ENCODE peak calls at places on chromosomes 1 and 21, in four cellular contexts. One of them, this sample, is unnamed.
A peak's percentile ranks its signal among the peaks of the same experiment; 100 is the strongest.

GRCh38 chr1:57300186-57300585 is 123.7 kb downstream of the DAB1 start:
- DNase-seq in epithelial cell of prostate: no peak
- DNase-seq in lung: no peak
- DNase-seq in uterus: no peak
- DNase-seq in this sample: no peak

GRCh38 chr1:153699116-153699515 is 20.6 kb downstream of the NPR1 start:
- DNase-seq in lung: no peak
- DNase-seq in epithelial cell of prostate: no peak
- DNase-seq in uterus: no peak
- DNase-seq in this sample: no peak

GRCh38 chr21:39020751-39021474 is 162.3 kb downstream of the PSMG1 start:
- DNase-seq in lung: peak; percentile 49
- DNase-seq in epithelial cell of prostate: no peak
- DNase-seq in uterus: no peak
- DNase-seq in this sample: peak; percentile 31

GRCh38 chr1:159974350-159974965 is 20.4 kb upstream of the SLAMF9 start:
- DNase-seq in epithelial cell of prostate: no peak
- DNase-seq in uterus: no peak
- DNase-seq in lung: no peak
- DNase-seq in this sample: no peak

GRCh38 chr1:63918395-63918945 is 144.7 kb downstream of the ROR1 start:
- DNase-seq in lung: no peak
- DNase-seq in epithelial cell of prostate: no peak
- DNase-seq in uterus: no peak
- DNase-seq in this sample: no peak

GRCh38 chr1:244653439-244654283 is 735 bp downstream of the DESI2 start:
- DNase-seq in uterus: no peak
- DNase-seq in epithelial cell of prostate: no peak
- DNase-seq in lung: no peak
- DNase-seq in this sample: no peak

GRCh38 chr1:209641216-209642181 is 10.7 kb downstream of the LAMB3 start:
- DNase-seq in epithelial cell of prostate: no peak
- DNase-seq in lung: peak; percentile 67
- DNase-seq in uterus: peak; percentile 84
- DNase-seq in this sample: peak; percentile 70

GRCh38 chr1:225926551-225927113 is 2.6 kb upstream of the PYCR2 start:
- DNase-seq in uterus: no peak
- DNase-seq in epithelial cell of prostate: no peak
- DNase-seq in lung: no peak
- DNase-seq in this sample: no peak

GRCh38 chr1:54604572-54605370 is 18.6 kb downstream of the FAM151A start:
- DNase-seq in epithelial cell of prostate: peak; percentile 27
- DNase-seq in uterus: no peak
- DNase-seq in lung: no peak
- DNase-seq in this sample: no peak

GRCh38 chr1:2966940-2967725 is 54.1 kb upstream of the ACTRT2 start:
- DNase-seq in uterus: no peak
- DNase-seq in epithelial cell of prostate: no peak
- DNase-seq in lung: no peak
- DNase-seq in this sample: peak; percentile 31

GRCh38 chr1:192867180-192867579 is 58.3 kb downstream of the RGS2 start:
- DNase-seq in uterus: no peak
- DNase-seq in lung: no peak
- DNase-seq in epithelial cell of prostate: no peak
- DNase-seq in this sample: no peak

GRCh38 chr21:42649122-42650032 is 4.0 kb upstream of the PDE9A start:
- DNase-seq in uterus: no peak
- DNase-seq in epithelial cell of prostate: no peak
- DNase-seq in lung: no peak
- DNase-seq in this sample: no peak

GRCh38 chr1:185338719-185339622 is 21.9 kb upstream of the IVNS1ABP start:
- DNase-seq in uterus: no peak
- DNase-seq in lung: peak; percentile 45
- DNase-seq in epithelial cell of prostate: no peak
- DNase-seq in this sample: peak; percentile 23

GRCh38 chr1:110606784-110607662 is 865 bp upstream of the KCNA2 start:
- DNase-seq in epithelial cell of prostate: no peak
- DNase-seq in lung: no peak
- DNase-seq in uterus: no peak
- DNase-seq in this sample: no peak

GRCh38 chr1:155131285-155131684 is 3.6 kb downstream of the EFNA1 start:
- DNase-seq in uterus: no peak
- DNase-seq in lung: no peak
- DNase-seq in epithelial cell of prostate: no peak
- DNase-seq in this sample: peak; percentile 85

GRCh38 chr1:201061049-201061448 is 37.5 kb upstream of the KIF21B start:
- DNase-seq in lung: no peak
- DNase-seq in uterus: no peak
- DNase-seq in epithelial cell of prostate: no peak
- DNase-seq in this sample: peak; percentile 42

GRCh38 chr1:214317300-214317699 is 36.3 kb downstream of the SMYD2 start:
- DNase-seq in lung: no peak
- DNase-seq in uterus: no peak
- DNase-seq in epithelial cell of prostate: no peak
- DNase-seq in this sample: no peak

GRCh38 chr21:31476551-31477120 is 132.6 kb upstream of the TIAM1 start:
- DNase-seq in uterus: no peak
- DNase-seq in epithelial cell of prostate: no peak
- DNase-seq in lung: no peak
- DNase-seq in this sample: no peak

GRCh38 chr1:61086245-61086644 is 3.9 kb downstream of the NFIA start:
- DNase-seq in epithelial cell of prostate: no peak
- DNase-seq in uterus: no peak
- DNase-seq in lung: no peak
- DNase-seq in this sample: no peak

GRCh38 chr1:104630567-104630966 is 880.9 kb downstream of the AMY1C start:
- DNase-seq in epithelial cell of prostate: no peak
- DNase-seq in uterus: no peak
- DNase-seq in lung: no peak
- DNase-seq in this sample: no peak

GRCh38 chr1:230105754-230106625 is 39.0 kb downstream of the GALNT2 start:
- DNase-seq in lung: peak; percentile 49
- DNase-seq in uterus: no peak
- DNase-seq in epithelial cell of prostate: peak; percentile 48
- DNase-seq in this sample: peak; percentile 73

GRCh38 chr1:26530898-26531598 is 1.5 kb downstream of the RPS6KA1 start:
- DNase-seq in lung: peak; percentile 89
- DNase-seq in epithelial cell of prostate: peak; percentile 55
- DNase-seq in uterus: no peak
- DNase-seq in this sample: peak; percentile 77

GRCh38 chr1:51512611-51513010 is 6.5 kb downstream of the EPS15 start:
- DNase-seq in lung: no peak
- DNase-seq in epithelial cell of prostate: no peak
- DNase-seq in uterus: no peak
- DNase-seq in this sample: no peak

GRCh38 chr1:237084399-237085077 is 42.6 kb downstream of the RYR2 start:
- DNase-seq in lung: no peak
- DNase-seq in uterus: no peak
- DNase-seq in epithelial cell of prostate: no peak
- DNase-seq in this sample: no peak

GRCh38 chr1:193846881-193847280 is 660.5 kb upstream of the B3GALT2 start:
- DNase-seq in uterus: no peak
- DNase-seq in lung: no peak
- DNase-seq in epithelial cell of prostate: no peak
- DNase-seq in this sample: no peak

GRCh38 chr1:172855841-172856382 is 194.8 kb downstream of the TNFSF18 start:
- DNase-seq in epithelial cell of prostate: no peak
- DNase-seq in uterus: no peak
- DNase-seq in lung: no peak
- DNase-seq in this sample: no peak

GRCh38 chr1:81802601-81803422 is 2.1 kb downstream of the ADGRL2 start:
- DNase-seq in lung: peak; percentile 48
- DNase-seq in epithelial cell of prostate: no peak
- DNase-seq in uterus: peak; percentile 61
- DNase-seq in this sample: peak; percentile 71

GRCh38 chr1:81805537-81806431 is 5.0 kb downstream of the ADGRL2 start:
- DNase-seq in epithelial cell of prostate: no peak
- DNase-seq in uterus: no peak
- DNase-seq in lung: no peak
- DNase-seq in this sample: no peak

GRCh38 chr1:81804320-81804719 is 3.6 kb downstream of the ADGRL2 start:
- DNase-seq in lung: no peak
- DNase-seq in uterus: no peak
- DNase-seq in epithelial cell of prostate: no peak
- DNase-seq in this sample: no peak

GRCh38 chr1:81801834-81802531 is 1.2 kb downstream of the ADGRL2 start:
- DNase-seq in lung: peak; percentile 30
- DNase-seq in epithelial cell of prostate: no peak
- DNase-seq in uterus: peak; percentile 34
- DNase-seq in this sample: peak; percentile 54

DNA sequence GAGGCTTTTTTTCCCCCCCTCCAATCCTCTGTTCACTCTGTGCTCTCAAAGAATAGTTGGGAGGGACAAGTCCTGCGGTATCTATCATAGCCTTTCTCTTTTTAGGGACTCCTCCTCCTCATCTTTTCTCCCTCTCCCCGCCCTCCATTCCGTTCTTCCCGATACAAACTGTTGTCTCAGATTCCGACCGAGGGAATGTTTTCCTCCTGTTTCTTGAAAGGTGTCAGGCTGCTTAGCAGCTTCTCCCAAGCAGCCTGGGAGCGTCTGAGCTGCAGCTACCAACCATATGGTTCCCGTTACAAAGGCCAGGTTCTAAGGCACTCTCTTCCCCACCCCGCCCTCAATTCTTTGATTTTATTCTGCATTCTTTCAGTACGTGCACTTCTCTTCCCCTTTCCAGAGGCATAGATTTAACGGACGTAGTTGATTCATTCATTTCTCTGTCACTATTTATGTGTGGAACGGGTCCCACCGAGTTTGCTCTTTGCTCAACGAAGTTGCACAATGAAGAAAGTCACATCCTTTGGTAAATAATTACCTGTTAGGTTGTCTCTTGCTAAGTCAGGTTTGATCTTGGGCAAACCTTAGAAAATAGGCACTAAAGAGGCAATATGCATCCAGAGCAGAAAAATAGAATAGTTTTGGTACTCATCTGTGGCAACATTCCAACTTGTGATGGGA is 2.8 kb downstream of the ADGRL2 start:
- DNase-seq in epithelial cell of prostate: no peak
- DNase-seq in lung: no peak
- DNase-seq in uterus: no peak
- DNase-seq in this sample: peak; percentile 25
- H3K27ac ChIP-seq in epithelial cell of prostate: peak overlapping the region; percentile 79
- H3K27ac ChIP-seq in lung: peak overlapping the region; percentile 95
- H3K27ac ChIP-seq in uterus: peak overlapping the region; percentile 81
- H3K27ac ChIP-seq in this sample: peak overlapping the region; percentile 93

GRCh38 chr1:96536576-96536975 is 185.0 kb upstream of the PTBP2 start:
- DNase-seq in uterus: no peak
- DNase-seq in lung: no peak
- DNase-seq in epithelial cell of prostate: no peak
- DNase-seq in this sample: no peak

GRCh38 chr1:96538001-96538649 is 183.5 kb upstream of the PTBP2 start:
- DNase-seq in uterus: peak; percentile 17
- DNase-seq in epithelial cell of prostate: no peak
- DNase-seq in lung: peak; percentile 41
- DNase-seq in this sample: no peak

GRCh38 chr1:96533820-96534219 is 187.8 kb upstream of the PTBP2 start:
- DNase-seq in uterus: no peak
- DNase-seq in epithelial cell of prostate: no peak
- DNase-seq in lung: no peak
- DNase-seq in this sample: no peak

GRCh38 chr1:96541491-96541890 is 180.1 kb upstream of the PTBP2 start:
- DNase-seq in uterus: no peak
- DNase-seq in lung: no peak
- DNase-seq in epithelial cell of prostate: no peak
- DNase-seq in this sample: no peak

DNA sequence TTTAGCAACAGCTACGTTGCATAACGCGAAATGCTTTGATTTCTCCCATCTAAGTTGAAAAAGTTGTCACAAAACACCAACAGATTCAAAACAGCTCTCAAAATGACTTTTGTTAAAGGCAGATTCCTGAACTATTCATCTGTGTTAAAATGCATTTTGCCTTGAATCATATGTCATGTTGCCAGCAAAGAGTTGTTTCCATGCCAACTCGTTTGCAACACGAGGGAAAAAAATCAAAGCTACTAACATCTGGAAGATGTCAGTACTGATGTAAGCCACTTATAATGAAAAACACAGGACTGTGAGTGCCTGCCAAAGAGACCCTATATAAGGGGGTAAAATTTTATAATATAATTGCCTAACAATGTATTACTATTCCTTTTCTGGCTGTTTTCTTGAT is 182.7 kb upstream of the PTBP2 start:
- DNase-seq in lung: peak; percentile 45
- DNase-seq in epithelial cell of prostate: no peak
- DNase-seq in uterus: peak; percentile 59
- DNase-seq in this sample: peak; percentile 35
- H3K27ac ChIP-seq in lung: peak overlapping the region; percentile 70
- H3K27ac ChIP-seq in epithelial cell of prostate: no peak overlapping the region
- H3K27ac ChIP-seq in uterus: peak overlapping the region; percentile 77
- H3K27ac ChIP-seq in this sample: no peak overlapping the region

DNA sequence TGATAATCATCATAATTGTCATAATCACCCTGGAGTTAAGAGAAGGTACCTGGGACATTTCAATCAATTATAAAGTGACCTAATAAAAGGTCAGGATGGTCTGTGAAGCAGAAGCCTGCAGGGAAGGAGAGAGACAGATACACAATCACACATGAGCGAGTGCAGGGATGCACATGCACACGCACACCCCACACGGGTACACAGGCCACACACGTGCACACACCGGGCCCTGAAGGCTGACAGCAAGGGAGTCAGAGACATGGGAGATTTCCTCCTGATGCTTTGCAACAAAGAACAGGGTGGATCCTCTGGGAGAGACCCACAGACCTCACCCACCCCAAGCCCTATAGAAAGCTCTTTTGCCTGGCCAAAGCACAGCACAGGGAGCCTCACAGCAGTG is 82.3 kb upstream of the ZC3H12A start:
- DNase-seq in uterus: no peak
- DNase-seq in epithelial cell of prostate: no peak
- DNase-seq in lung: no peak
- DNase-seq in this sample: no peak
- H3K27ac ChIP-seq in uterus: no peak overlapping the region
- H3K27ac ChIP-seq in epithelial cell of prostate: no peak overlapping the region
- H3K27ac ChIP-seq in lung: no peak overlapping the region
- H3K27ac ChIP-seq in this sample: no peak overlapping the region

GRCh38 chr1:205072881-205073280 is 11.4 kb downstream of the TMEM81 start:
- DNase-seq in uterus: no peak
- DNase-seq in lung: no peak
- DNase-seq in epithelial cell of prostate: peak; percentile 27
- DNase-seq in this sample: no peak

GRCh38 chr1:205072286-205072685 is 12.0 kb downstream of the TMEM81 start:
- DNase-seq in epithelial cell of prostate: no peak
- DNase-seq in uterus: no peak
- DNase-seq in lung: no peak
- DNase-seq in this sample: no peak

GRCh38 chr1:205073511-205073910 is 10.7 kb downstream of the TMEM81 start:
- DNase-seq in uterus: no peak
- DNase-seq in epithelial cell of prostate: peak; percentile 18
- DNase-seq in lung: no peak
- DNase-seq in this sample: no peak

GRCh38 chr1:205071028-205071409 is 13.2 kb downstream of the TMEM81 start:
- DNase-seq in epithelial cell of prostate: no peak
- DNase-seq in lung: no peak
- DNase-seq in uterus: no peak
- DNase-seq in this sample: no peak

GRCh38 chr1:205071801-205072200 is 12.5 kb downstream of the TMEM81 start:
- DNase-seq in epithelial cell of prostate: no peak
- DNase-seq in uterus: no peak
- DNase-seq in lung: no peak
- DNase-seq in this sample: no peak
- H3K27ac ChIP-seq in epithelial cell of prostate: no peak overlapping the region
- H3K27ac ChIP-seq in uterus: no peak overlapping the region
- H3K27ac ChIP-seq in lung: no peak overlapping the region
- H3K27ac ChIP-seq in this sample: no peak overlapping the region